ENCODE peak calls at places on chromosomes 13 and 19, in eight cellular contexts. A is activated T-cell treated with anti-CD3 and anti-CD28 coated beads for 1 hour, U is epithelial cell of prostate, O is NCI-H1694 treated with DMSO at 0.1 percent for 48 hours, G is esophagus squamous epithelium, P is gastrocnemius medialis, E is NCI-H1092, M is nephron progenitor cell. L is an unnamed sample.

GRCh38 chr19:38071647-38072046 is 152.4 kb downstream of the DPF1 start:
- DNase-seq in A (no peak), U (no peak), O (no peak), G (no peak), P (no peak), E (no peak), M (no peak), L (no peak)

GRCh38 chr13:111458001-111458531 is 137.6 kb downstream of the TEX29 start:
- DNase-seq in A (no peak), U (no peak), O (no peak), G (no peak), P (no peak), E (no peak), M (no peak), L (peak; percentile 66)

GRCh38 chr13:102651892-102652291 is 43.0 kb downstream of the METTL21C start:
- DNase-seq in A (no peak), U (no peak), O (no peak), G (no peak), P (no peak), E (no peak), M (peak; percentile 10), L (no peak)

GRCh38 chr13:84925443-84925842 is 873.8 kb downstream of the SLITRK6 start:
- DNase-seq in A (no peak), U (peak; percentile 39), O (no peak), G (no peak), P (no peak), E (no peak), M (no peak), L (no peak)

GRCh38 chr13:45541806-45542205 is 73.7 kb downstream of the ERICH6B start:
- DNase-seq in A (no peak), U (no peak), O (no peak), G (no peak), P (no peak), E (no peak), M (no peak), L (no peak)

GRCh38 chr13:19575230-19575629 is 13.9 kb upstream of the TPTE2 start:
- DNase-seq in A (no peak), U (no peak), O (no peak), G (no peak), P (no peak), E (no peak), M (no peak), L (no peak)

GRCh38 chr13:44921931-44922758 is 67.1 kb downstream of the NUFIP1 start:
- DNase-seq in A (no peak), U (peak; percentile 78), O (no peak), G (no peak), P (peak; percentile 94), E (peak; percentile 79), M (no peak), L (no peak)

GRCh38 chr19:1455336-1456120 is 5.6 kb downstream of the APC2 start:
- DNase-seq in A (no peak), U (peak; percentile 44), O (no peak), G (no peak), P (peak; percentile 36), E (no peak), M (peak; percentile 72), L (no peak)

GRCh38 chr13:95485045-95485517 is 67.4 kb upstream of the CLDN10 start:
- DNase-seq in A (no peak), U (no peak), O (no peak), G (no peak), P (no peak), E (no peak), M (no peak), L (no peak)

GRCh38 chr13:40130871-40131636 is 475.6 kb downstream of the COG6 start:
- DNase-seq in A (no peak), U (peak; percentile 60), O (no peak), G (no peak), P (no peak), E (no peak), M (no peak), L (no peak)

GRCh38 chr19:41310031-41310831 is at the start of gene CCDC97:
- DNase-seq in A (peak; percentile 84), U (no peak), O (peak; percentile 86), G (no peak), P (peak; percentile 82), E (peak; percentile 75), M (peak; percentile 91), L (peak; percentile 97)

GRCh38 chr19:15014579-15014978 is 34.7 kb upstream of the CASP14 start:
- DNase-seq in A (no peak), U (no peak), O (no peak), G (no peak), P (no peak), E (no peak), M (peak; percentile 22), L (no peak)

L was measured in lower leg skin.